ENCODE peak calls at places on chromosomes 2 and 18, in ten cellular contexts. C, G, Z, L, V, H, R, K, U and Y are unnamed samples.
A peak's percentile ranks its signal among the peaks of the same experiment; 100 is the strongest.

GRCh38 chr2:101466426-101466825 is 8.5 kb downstream of the RFX8 start:
- DNase-seq in C (no peak), G (no peak), Z (no peak), L (no peak), V (no peak), H (no peak), R (no peak), K (no peak), U (no peak), Y (no peak)

GRCh38 chr2:240351826-240352426 is 83.5 kb upstream of the GPC1 start:
- DNase-seq in C (no peak), G (no peak), Z (no peak), L (no peak), V (no peak), H (no peak), R (no peak), K (no peak), U (no peak), Y (peak; percentile 4)

GRCh38 chr2:239903210-239903609 is 121.9 kb downstream of the NDUFA10 start:
- DNase-seq in C (no peak), G (no peak), Z (no peak), L (no peak), V (no peak), H (no peak), R (no peak), K (no peak), U (no peak), Y (no peak)

GRCh38 chr18:68648191-68648590 is 66.7 kb downstream of the TMX3 start:
- DNase-seq in C (no peak), G (no peak), Z (no peak), L (no peak), V (no peak), H (no peak), R (no peak), K (no peak), U (no peak), Y (no peak)

GRCh38 chr2:241546771-241547498 is 11.6 kb upstream of the BOK start:
- DNase-seq in C (no peak), G (peak; percentile 18), Z (no peak), L (no peak), V (peak; percentile 92), H (no peak), R (no peak), K (no peak), U (no peak), Y (no peak)

GRCh38 chr18:69261436-69261835 is 139.3 kb upstream of the DOK6 start:
- DNase-seq in C (no peak), G (no peak), Z (no peak), L (no peak), V (no peak), H (no peak), R (no peak), K (no peak), U (no peak), Y (no peak)

GRCh38 chr2:148813603-148814065 is 61.4 kb upstream of the KIF5C start:
- DNase-seq in C (no peak), G (no peak), Z (no peak), L (no peak), V (no peak), H (peak; percentile 43), R (peak; percentile 87), K (no peak), U (peak; percentile 26), Y (no peak)

GRCh38 chr18:31424383-31424988 is 23.1 kb upstream of the DSG3 start:
- DNase-seq in C (peak; percentile 4), G (peak; percentile 4), Z (peak; percentile 5), L (no peak), V (no peak), H (no peak), R (peak; percentile 10), K (no peak), U (no peak), Y (no peak)

GRCh38 chr2:112275887-112276773 is 733 bp downstream of the ZC3H6 start:
- DNase-seq in C (peak; percentile 46), G (peak; percentile 77), Z (peak; percentile 74), L (peak; percentile 34), V (peak; percentile 60), H (peak; percentile 76), R (peak; percentile 81), K (peak; percentile 68), U (peak; percentile 75), Y (peak; percentile 21)

GRCh38 chr2:216463148-216463547 is 35.5 kb upstream of the RPL37A start:
- DNase-seq in C (no peak), G (no peak), Z (no peak), L (no peak), V (no peak), H (no peak), R (no peak), K (no peak), U (no peak), Y (no peak)

GRCh38 chr2:117378653-117379052 is 435.8 kb upstream of the DDX18 start:
- DNase-seq in C (no peak), G (no peak), Z (no peak), L (no peak), V (no peak), H (no peak), R (no peak), K (no peak), U (no peak), Y (no peak)

GRCh38 chr2:241854342-241855244 is 4.1 kb downstream of the PDCD1 start:
- DNase-seq in C (no peak), G (no peak), Z (no peak), L (no peak), V (no peak), H (no peak), R (no peak), K (no peak), U (no peak), Y (no peak)

GRCh38 chr2:117794668-117795067 is 19.8 kb upstream of the DDX18 start:
- DNase-seq in C (no peak), G (no peak), Z (no peak), L (no peak), V (peak; percentile 6), H (no peak), R (no peak), K (no peak), U (no peak), Y (no peak)

GRCh38 chr2:119694994-119695521 is 16.1 kb downstream of the TMEM177 start:
- DNase-seq in C (no peak), G (peak; percentile 53), Z (no peak), L (peak; percentile 1), V (peak; percentile 36), H (peak; percentile 49), R (no peak), K (no peak), U (no peak), Y (peak; percentile 33)

GRCh38 chr2:237459741-237460174 is 27.3 kb upstream of the MLPH start:
- DNase-seq in C (no peak), G (no peak), Z (no peak), L (no peak), V (peak; percentile 88), H (no peak), R (no peak), K (no peak), U (no peak), Y (no peak)

GRCh38 chr2:133502678-133503077 is 65.6 kb downstream of the NCKAP5 start:
- DNase-seq in C (no peak), G (no peak), Z (no peak), L (no peak), V (no peak), H (no peak), R (no peak), K (no peak), U (no peak), Y (no peak)

GRCh38 chr2:240520974-240521350 is 36.8 kb downstream of the ANKMY1 start:
- DNase-seq in C (no peak), G (no peak), Z (no peak), L (no peak), V (no peak), H (no peak), R (no peak), K (no peak), U (no peak), Y (no peak)

GRCh38 chr2:46299365-46300263 is 2.4 kb downstream of the EPAS1 start:
- DNase-seq in C (peak; percentile 62), G (no peak), Z (no peak), L (peak; percentile 43), V (peak; percentile 64), H (peak; percentile 20), R (no peak), K (peak; percentile 62), U (no peak), Y (no peak)

GRCh38 chr2:133262888-133263287 is 305.4 kb downstream of the NCKAP5 start:
- DNase-seq in C (no peak), G (no peak), Z (no peak), L (no peak), V (no peak), H (no peak), R (no peak), K (no peak), U (no peak), Y (no peak)

GRCh38 chr2:96760986-96761832 is 507 bp downstream of the CNNM4 start:
- DNase-seq in C (no peak), G (no peak), Z (peak; percentile 47), L (no peak), V (no peak), H (no peak), R (no peak), K (no peak), U (no peak), Y (no peak)

GRCh38 chr2:101354910-101355309 is 32.4 kb downstream of the CREG2 start:
- DNase-seq in C (no peak), G (no peak), Z (no peak), L (no peak), V (no peak), H (no peak), R (no peak), K (no peak), U (no peak), Y (no peak)

GRCh38 chr2:29233428-29233827 is 118.2 kb downstream of the CLIP4 start:
- DNase-seq in C (no peak), G (no peak), Z (no peak), L (no peak), V (no peak), H (no peak), R (no peak), K (no peak), U (no peak), Y (no peak)

GRCh38 chr18:55268629-55269275 is 309.5 kb upstream of the CCDC68 start:
- DNase-seq in C (no peak), G (no peak), Z (no peak), L (no peak), V (no peak), H (no peak), R (no peak), K (no peak), U (no peak), Y (no peak)

GRCh38 chr2:16326736-16327300 is 338.8 kb downstream of the CYRIA start:
- DNase-seq in C (no peak), G (no peak), Z (no peak), L (no peak), V (no peak), H (no peak), R (no peak), K (no peak), U (no peak), Y (no peak)

GRCh38 chr18:76886112-76886511 is 63.8 kb downstream of the ZNF236 start:
- DNase-seq in C (no peak), G (no peak), Z (no peak), L (no peak), V (no peak), H (no peak), R (no peak), K (no peak), U (no peak), Y (no peak)

GRCh38 chr2:225766431-225766830 is 366.9 kb downstream of the NYAP2 start:
- DNase-seq in C (no peak), G (no peak), Z (no peak), L (no peak), V (no peak), H (no peak), R (no peak), K (no peak), U (no peak), Y (no peak)

GRCh38 chr2:40448476-40449079 is 3.3 kb downstream of the SLC8A1 start:
- DNase-seq in C (peak; percentile 20), G (no peak), Z (no peak), L (peak; percentile 72), V (peak; percentile 46), H (no peak), R (peak; percentile 24), K (no peak), U (no peak), Y (no peak)

GRCh38 chr18:34600874-34601273 is 109.2 kb upstream of the DTNA start:
- DNase-seq in C (no peak), G (no peak), Z (no peak), L (no peak), V (no peak), H (no peak), R (no peak), K (no peak), U (no peak), Y (no peak)